ENCODE peak calls at places on chromosome 22, in five cellular contexts. G is breast epithelium, F is mesendoderm, B is A549, C is tibial artery. S is an unnamed sample.

GRCh38 chr22:49230194-49230577 is 597.5 kb downstream of the BRD1 start:
- DNase-seq in G (peak), F (peak), B (no peak), C (peak), S (no peak)

GRCh38 chr22:39234157-39234793 is 10.5 kb downstream of the PDGFB start:
- DNase-seq in G (no peak), F (peak), B (no peak), C (no peak), S (no peak)

GRCh38 chr22:26328221-26328620 is 100.8 kb upstream of the ASPHD2 start:
- DNase-seq in G (no peak), F (no peak), B (no peak), C (no peak), S (no peak)

GRCh38 chr22:32839776-32840571 is 38.5 kb downstream of the TIMP3 start:
- DNase-seq in G (no peak), F (no peak), B (no peak), C (no peak), S (no peak)

GRCh38 chr22:21646608-21647590 is 4.8 kb downstream of the SDF2L1 start:
- DNase-seq in G (peak), F (peak), B (peak), C (peak), S (no peak)

GRCh38 chr22:21624120-21624879 is 5.5 kb downstream of the YDJC start:
- DNase-seq in G (no peak), F (peak), B (peak), C (no peak), S (no peak)

GRCh38 chr22:50186789-50187523 is 1.2 kb downstream of the TRABD start:
- DNase-seq in G (no peak), F (no peak), B (no peak), C (no peak), S (no peak)

GRCh38 chr22:25546751-25547150 is 17.7 kb upstream of the GRK3 start:
- DNase-seq in G (no peak), F (peak), B (no peak), C (no peak), S (no peak)

GRCh38 chr22:24068717-24069116 is 57.6 kb downstream of the CABIN1 start:
- DNase-seq in G (no peak), F (no peak), B (no peak), C (no peak), S (no peak)

GRCh38 chr22:44628856-44629255 is 73.1 kb upstream of the PRR5 start:
- DNase-seq in G (no peak), F (no peak), B (no peak), C (peak), S (no peak)

GRCh38 chr22:48845356-48845936 is 982.2 kb downstream of the BRD1 start:
- DNase-seq in G (no peak), F (no peak), B (no peak), C (no peak), S (no peak)

GRCh38 chr22:26360169-26360885 is 68.7 kb upstream of the ASPHD2 start:
- DNase-seq in G (peak), F (peak), B (peak), C (peak), S (peak)

GRCh38 chr22:46613606-46613997 is 6.6 kb upstream of the GRAMD4 start:
- DNase-seq in G (no peak), F (peak), B (no peak), C (no peak), S (no peak)

GRCh38 chr22:38700789-38701628 is at the start of gene JOSD1:
- DNase-seq in G (peak), F (peak), B (peak), C (peak), S (peak)

GRCh38 chr22:46061124-46061410 is 84.1 kb upstream of the WNT7B start:
- DNase-seq in G (no peak), F (no peak), B (no peak), C (no peak), S (no peak)

GRCh38 chr22:47124451-47124881 is 362.0 kb downstream of the TBC1D22A start:
- DNase-seq in G (no peak), F (no peak), B (no peak), C (no peak), S (no peak)

GRCh38 chr22:44242946-44243724 is 62.4 kb downstream of the PARVG start:
- DNase-seq in G (no peak), F (no peak), B (no peak), C (no peak), S (no peak)

GRCh38 chr22:24471570-24471969 is 23.6 kb upstream of the UPB1 start:
- DNase-seq in G (no peak), F (no peak), B (no peak), C (peak), S (no peak)

GRCh38 chr22:32080904-32081303 is 37.8 kb downstream of the SLC5A1 start:
- DNase-seq in G (no peak), F (peak), B (peak), C (no peak), S (no peak)

GRCh38 chr22:21866821-21867527 is 471 bp downstream of the MAPK1 start:
- DNase-seq in G (no peak), F (peak), B (peak), C (peak), S (no peak)

GRCh38 chr22:48453751-48454485 is 1373.8 kb downstream of the BRD1 start:
- DNase-seq in G (peak), F (no peak), B (no peak), C (peak), S (no peak)

GRCh38 chr22:23862103-23862502 is 4.4 kb downstream of the SLC2A11 start:
- DNase-seq in G (no peak), F (peak), B (peak), C (no peak), S (no peak)

GRCh38 chr22:43925433-43926348 is 2.1 kb downstream of the PNPLA3 start:
- DNase-seq in G (no peak), F (peak), B (no peak), C (no peak), S (no peak)

GRCh38 chr22:26589367-26589844 is 526 bp downstream of the TPST2 start:
- DNase-seq in G (no peak), F (peak), B (peak), C (no peak), S (no peak)

GRCh38 chr22:39243443-39244072 is 1.2 kb downstream of the PDGFB start:
- DNase-seq in G (no peak), F (peak), B (peak), C (no peak), S (no peak)

DNA sequence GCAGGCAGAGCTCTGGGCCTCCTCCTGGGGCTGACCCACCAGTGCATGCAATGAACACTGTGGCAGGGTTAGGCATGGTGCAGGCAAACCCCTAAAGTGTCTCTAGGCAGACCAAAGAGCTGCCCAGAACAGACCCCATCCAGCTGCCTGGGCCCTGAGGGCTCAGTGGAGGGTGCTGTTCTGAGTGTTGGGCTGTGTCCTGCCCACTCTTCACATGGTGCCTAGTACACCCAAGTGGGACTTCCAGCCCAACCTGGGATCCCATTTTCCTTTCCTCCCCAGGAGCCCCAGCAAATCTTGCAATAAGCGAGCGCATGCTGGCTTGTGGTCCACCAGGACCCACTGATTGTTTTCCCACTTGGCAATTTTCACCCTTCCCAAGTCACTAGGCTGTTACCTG is 26.4 kb downstream of the ARVCF start:
- DNase-seq in G (no peak), F (no peak), B (no peak), C (peak), S (no peak)
- H3K27ac ChIP-seq in G (no peak), F (no peak), B (no peak), C (peak), S (peak)

GRCh38 chr22:36374603-36375024 is 13.2 kb downstream of the MYH9 start:
- DNase-seq in G (no peak), F (peak), B (peak), C (peak), S (no peak)
- H3K27ac ChIP-seq in G (peak), F (no peak), B (peak), C (peak), S (peak)

DNA sequence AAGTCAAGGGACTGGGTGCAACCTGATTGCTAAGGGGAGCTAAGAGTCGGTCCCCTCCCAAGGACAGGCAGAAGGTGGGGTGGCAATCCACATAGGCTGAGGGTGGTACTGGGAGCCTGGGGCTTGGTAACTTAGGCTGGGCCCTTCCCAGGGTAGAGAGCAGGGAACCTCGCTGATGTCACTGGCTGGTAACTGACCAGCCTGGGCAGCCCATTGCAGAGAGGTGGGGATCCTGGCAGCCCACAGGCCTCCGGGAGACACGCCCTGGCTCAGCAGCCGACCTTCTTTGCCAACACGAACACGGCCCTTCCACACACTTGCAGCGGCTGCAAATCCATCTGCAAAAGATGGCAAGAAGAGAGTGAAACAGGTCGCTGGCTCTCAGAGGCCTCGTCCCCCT is 25.4 kb downstream of the A4GALT start:
- DNase-seq in G (no peak), F (no peak), B (no peak), C (peak), S (no peak)
- H3K27ac ChIP-seq in G (no peak), F (no peak), B (no peak), C (peak), S (peak)

GRCh38 chr22:30206964-30207363 is 39.6 kb downstream of the LIF start:
- DNase-seq in G (peak), F (peak), B (peak), C (peak), S (no peak)
- H3K27ac ChIP-seq in G (peak), F (no peak), B (peak), C (no peak), S (no peak)